ENCODE peak calls at places on chromosomes 11 and 22, in seven cellular contexts. W is RWPE1; D is kidney epithelial cell; G is body of pancreas; R is A549; A is Calu3; L is CD8-positive, alpha-beta T cell. B is an unnamed sample.

GRCh38 chr11:33515347-33515746 is 185.3 kb downstream of the C11orf91 start:
- DNase-seq in W (no peak), D (no peak), G (peak; percentile 6), R (no peak), A (no peak), L (no peak), B (no peak)

GRCh38 chr22:46454233-46454909 is 83.0 kb downstream of the CELSR1 start:
- DNase-seq in W (no peak), D (no peak), G (no peak), R (no peak), A (no peak), L (no peak), B (no peak)

GRCh38 chr11:3223932-3224729 is 5.5 kb upstream of the MRGPRG start:
- DNase-seq in W (no peak), D (no peak), G (no peak), R (no peak), A (no peak), L (no peak), B (no peak)

GRCh38 chr11:3345736-3346135 is 33.2 kb downstream of the ZNF195 start:
- DNase-seq in W (no peak), D (no peak), G (no peak), R (no peak), A (no peak), L (no peak), B (no peak)

GRCh38 chr22:26047516-26047915 is 121.7 kb upstream of the SEZ6L start:
- DNase-seq in W (no peak), D (no peak), G (no peak), R (no peak), A (no peak), L (no peak), B (no peak)

GRCh38 chr11:10386361-10386760 is 68.7 kb upstream of the AMPD3 start:
- DNase-seq in W (no peak), D (no peak), G (no peak), R (no peak), A (no peak), L (no peak), B (no peak)

GRCh38 chr11:134412508-134413333 is 679 bp upstream of the B3GAT1 start:
- DNase-seq in W (no peak), D (no peak), G (peak; percentile 23), R (no peak), A (peak; percentile 28), L (no peak), B (peak; percentile 54)

GRCh38 chr11:119791047-119791446 is 62.0 kb upstream of the NECTIN1 start:
- DNase-seq in W (no peak), D (no peak), G (no peak), R (no peak), A (no peak), L (no peak), B (no peak)

GRCh38 chr11:29293825-29294224 is 723.0 kb downstream of the KCNA4 start:
- DNase-seq in W (peak; percentile 29), D (no peak), G (no peak), R (peak; percentile 12), A (no peak), L (no peak), B (no peak)

GRCh38 chr22:25027552-25027951 is 75.0 kb downstream of the KIAA1671 start:
- DNase-seq in W (peak; percentile 33), D (no peak), G (no peak), R (no peak), A (no peak), L (no peak), B (no peak)

GRCh38 chr11:122036022-122036421 is 80.0 kb downstream of the BLID start:
- DNase-seq in W (no peak), D (no peak), G (no peak), R (no peak), A (no peak), L (no peak), B (no peak)

GRCh38 chr22:45268167-45268957 is 16.4 kb upstream of the UPK3A start:
- DNase-seq in W (no peak), D (no peak), G (peak; percentile 38), R (peak; percentile 14), A (no peak), L (peak; percentile 7), B (peak; percentile 53)

GRCh38 chr11:99020324-99021225 is at the start of gene CNTN5:
- DNase-seq in W (peak; percentile 0), D (peak; percentile 16), G (peak; percentile 62), R (peak; percentile 0), A (peak; percentile 31), L (no peak), B (peak; percentile 52)

GRCh38 chr11:63592975-63593395 is 21.2 kb downstream of the PLAAT3 start:
- DNase-seq in W (no peak), D (no peak), G (peak; percentile 38), R (peak; percentile 45), A (peak; percentile 44), L (no peak), B (no peak)

GRCh38 chr22:46905834-46906233 is 143.4 kb downstream of the TBC1D22A start:
- DNase-seq in W (no peak), D (no peak), G (no peak), R (no peak), A (no peak), L (no peak), B (no peak)

GRCh38 chr11:36069576-36070214 is 125.8 kb downstream of the LDLRAD3 start:
- DNase-seq in W (no peak), D (no peak), G (no peak), R (no peak), A (no peak), L (no peak), B (no peak)
- TF ChIP-seq CTCF in W (no peak), D (no peak), G (no peak), R (no peak), A (no peak), L (no peak), B (peak; percentile 47)

DNA sequence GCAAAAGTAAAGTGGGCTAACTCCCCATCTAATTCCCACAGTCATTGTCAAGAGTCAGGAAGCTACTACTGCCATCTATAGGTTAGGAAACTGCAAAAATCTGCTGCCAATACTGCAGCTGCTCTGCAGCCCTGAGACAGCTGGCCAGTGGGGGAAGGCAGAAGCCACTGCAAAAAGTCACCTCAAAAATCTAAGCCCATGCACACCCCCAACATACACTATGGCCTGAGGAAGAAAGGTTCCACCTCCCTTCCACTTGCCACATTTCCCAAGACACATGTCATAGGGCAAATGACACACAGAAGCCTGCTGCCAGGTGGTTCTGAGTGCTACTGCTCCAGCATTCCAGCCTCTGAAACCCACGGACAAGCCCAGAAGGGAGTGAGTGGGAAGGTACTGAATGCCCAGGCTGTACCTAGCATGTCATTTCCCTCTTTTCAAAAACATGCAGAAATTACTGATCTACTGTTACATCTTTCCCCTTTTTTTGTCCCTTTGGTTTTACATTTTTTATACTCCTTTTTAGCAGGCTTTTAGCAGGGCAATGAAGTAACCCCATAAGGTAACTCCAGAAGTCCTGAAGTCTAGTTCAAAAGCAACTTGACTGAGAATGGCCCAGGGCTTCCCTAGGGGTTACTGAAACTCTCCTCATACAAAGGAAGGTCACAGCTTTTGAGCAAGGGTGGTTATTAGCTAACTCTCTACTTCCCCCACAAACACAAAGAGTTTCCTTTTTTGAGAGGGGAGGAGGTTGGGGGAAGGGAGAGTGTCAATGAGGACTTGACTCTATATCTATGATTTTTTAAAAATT is 36.8 kb downstream of the DGCR2 start:
- DNase-seq in W (no peak), D (no peak), G (peak; percentile 41), R (peak; percentile 31), A (peak; percentile 21), L (no peak), B (peak; percentile 6)
- TF ChIP-seq CTCF in W (peak; percentile 51), D (peak; percentile 56), G (peak; percentile 48), R (peak; percentile 46), A (no peak), L (no peak), B (peak; percentile 43)

DNA sequence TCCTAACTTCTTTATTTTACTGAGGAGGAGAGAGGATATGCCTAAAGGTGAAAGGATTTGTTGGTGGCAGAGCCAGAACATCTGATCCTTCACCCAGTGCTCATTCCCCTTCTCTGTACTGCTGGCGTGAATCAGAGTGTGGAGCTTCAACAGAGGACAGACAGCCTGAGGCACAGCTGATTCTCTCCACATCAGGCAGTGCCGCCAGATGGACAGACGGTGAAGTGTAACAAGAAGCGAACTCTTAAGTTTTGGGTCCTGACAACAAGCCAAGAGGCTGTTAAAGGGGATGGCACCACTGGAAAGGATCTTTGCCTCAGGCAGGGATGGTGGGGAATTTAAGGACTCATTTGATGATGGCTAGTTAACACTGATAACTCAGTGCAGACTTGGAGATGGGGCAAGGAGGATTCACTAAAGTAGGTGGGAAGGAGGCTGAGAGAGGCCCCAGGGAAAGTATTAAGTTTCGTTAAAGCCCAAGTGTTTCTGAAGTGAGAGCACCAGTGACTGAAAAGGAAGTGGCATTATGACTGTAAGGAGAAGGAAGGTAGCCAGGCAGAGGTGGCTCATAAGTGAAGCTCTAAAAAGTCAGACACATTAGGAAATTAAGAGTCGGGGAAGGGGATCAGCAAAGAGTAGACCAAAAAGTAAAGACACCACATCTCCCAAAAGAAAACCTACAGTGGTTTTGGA is 81.3 kb downstream of the CLPB start:
- DNase-seq in W (no peak), D (no peak), G (no peak), R (no peak), A (no peak), L (no peak), B (peak; percentile 10)
- TF ChIP-seq CTCF in W (no peak), D (peak; percentile 44), G (no peak), R (no peak), A (no peak), L (no peak), B (peak; percentile 53)

GRCh38 chr11:123430736-123431356 is 777 bp downstream of the GRAMD1B start:
- DNase-seq in W (peak; percentile 7), D (no peak), G (peak; percentile 24), R (peak; percentile 49), A (no peak), L (peak; percentile 41), B (peak; percentile 32)

GRCh38 chr11:123431619-123432018 is 1.6 kb downstream of the GRAMD1B start:
- DNase-seq in W (no peak), D (no peak), G (no peak), R (peak; percentile 8), A (no peak), L (no peak), B (no peak)

GRCh38 chr11:123434911-123435310 is 4.8 kb downstream of the GRAMD1B start:
- DNase-seq in W (no peak), D (no peak), G (no peak), R (no peak), A (no peak), L (no peak), B (no peak)

GRCh38 chr11:123437236-123437979 is 7.3 kb downstream of the GRAMD1B start:
- DNase-seq in W (no peak), D (no peak), G (no peak), R (no peak), A (no peak), L (no peak), B (no peak)

GRCh38 chr11:123434262-123434661 is 4.2 kb downstream of the GRAMD1B start:
- DNase-seq in W (peak; percentile 17), D (no peak), G (no peak), R (peak; percentile 31), A (peak; percentile 12), L (no peak), B (no peak)
- TF ChIP-seq CTCF in W (no peak), D (no peak), G (no peak), R (peak; percentile 22), A (no peak), L (peak; percentile 24), B (peak; percentile 42)

DNA sequence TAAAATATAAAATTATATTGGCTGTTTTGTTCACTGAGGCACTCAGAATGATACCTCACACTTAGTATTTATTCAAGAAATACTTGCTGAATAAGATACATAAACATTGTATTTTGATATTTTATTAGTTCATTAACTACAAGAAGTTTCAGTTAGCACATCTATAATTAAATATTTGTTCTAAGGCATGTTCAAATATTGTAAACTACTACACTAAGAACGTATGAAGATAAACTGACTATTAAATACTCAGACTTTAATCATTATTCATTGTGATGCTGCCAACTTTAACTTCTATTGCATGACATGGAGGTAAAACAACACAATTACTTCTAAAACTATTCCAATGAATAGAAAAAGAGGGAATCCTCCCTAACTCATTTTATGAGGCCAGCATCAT is 129.5 kb downstream of the ATG16L2 start:
- DNase-seq in W (no peak), D (no peak), G (no peak), R (no peak), A (no peak), L (no peak), B (no peak)
- TF ChIP-seq CTCF in W (no peak), D (no peak), G (no peak), R (no peak), A (no peak), L (no peak), B (no peak)

B was measured in neural crest cell.